ENCODE peak calls at places on chromosomes 3 and 15, in nine cellular contexts. R is HL-60; Z is GM06990; X is spleen; J is uterus; H is CD8-positive, alpha-beta T cell; Q is GM23338; O is cardiac muscle cell; S is endothelial cell of umbilical vein. C is an unnamed sample.

GRCh38 chr3:147421184-147421912 is 12.2 kb downstream of the ZIC1 start:
- DNase-seq in H (no peak), Z (no peak), R (no peak), X (no peak), S (no peak), O (no peak), J (no peak), Q (peak; percentile 75), C (no peak)

GRCh38 chr3:158845748-158846350 is 44.0 kb downstream of the MFSD1 start:
- DNase-seq in Z (no peak), Q (peak; percentile 71), X (no peak), J (no peak), R (peak; percentile 34), S (peak; percentile 30), O (peak; percentile 23), H (no peak), C (peak; percentile 28)

GRCh38 chr3:117439812-117440211 is 730.2 kb downstream of the TUSC7 start:
- DNase-seq in R (peak; percentile 68), Q (peak; percentile 76), O (peak; percentile 48), J (no peak), S (no peak), Z (no peak), H (no peak), X (no peak), C (peak; percentile 21)

GRCh38 chr3:178856804-178857203 is 214.8 kb downstream of the ZMAT3 start:
- DNase-seq in Q (no peak), R (no peak), J (no peak), S (no peak), Z (no peak), X (no peak), O (no peak), H (no peak), C (peak; percentile 50)

GRCh38 chr3:107458871-107459270 is 63.9 kb upstream of the BBX start:
- DNase-seq in X (no peak), O (peak; percentile 60), Q (no peak), R (no peak), J (no peak), Z (no peak), H (no peak), S (no peak), C (peak; percentile 68)

GRCh38 chr15:39127925-39128617 is 452.8 kb upstream of the THBS1 start:
- DNase-seq in J (no peak), O (peak; percentile 98), Q (peak; percentile 50), H (no peak), X (no peak), Z (no peak), R (no peak), S (peak; percentile 98), C (peak; percentile 98)

GRCh38 chr3:41740374-41740773 is 221.5 kb downstream of the ULK4 start:
- DNase-seq in Q (no peak), J (no peak), X (no peak), O (no peak), R (no peak), H (no peak), Z (no peak), S (no peak), C (no peak)

GRCh38 chr3:155370198-155370597 is 76.7 kb upstream of the STRIT1 start:
- DNase-seq in S (no peak), H (no peak), O (no peak), R (no peak), Z (no peak), Q (no peak), X (no peak), J (no peak), C (no peak)

GRCh38 chr3:131555456-131555855 is 52.7 kb upstream of the MRPL3 start:
- DNase-seq in S (no peak), J (no peak), R (no peak), Z (no peak), Q (no peak), O (no peak), H (no peak), X (no peak), C (peak; percentile 20)

GRCh38 chr3:37949866-37950265 is 40.7 kb upstream of the VILL start:
- DNase-seq in X (no peak), O (peak; percentile 85), Q (no peak), H (no peak), S (no peak), Z (no peak), R (no peak), J (no peak), C (peak; percentile 80)

DNA sequence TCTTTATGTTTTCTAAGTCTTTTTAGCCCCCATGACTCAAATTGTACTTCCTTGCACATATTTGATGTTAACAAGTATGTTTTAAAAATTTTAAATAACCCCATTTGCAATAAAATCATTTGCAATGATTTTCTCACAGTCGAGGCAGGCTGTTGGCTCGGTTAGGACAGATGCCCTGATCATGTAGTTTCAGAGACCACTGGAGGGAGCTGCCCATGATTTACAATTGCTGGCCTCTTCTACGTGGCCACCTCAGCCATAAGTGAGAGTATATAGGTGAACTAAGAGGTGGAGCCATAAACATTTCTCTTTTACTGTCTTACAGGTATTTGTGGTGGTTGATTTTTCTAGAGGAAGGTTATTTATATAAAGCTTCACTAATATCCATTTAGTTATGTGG is 1.7 kb downstream of the DTWD1 start:
- DNase-seq in Q (peak; percentile 14), S (no peak), R (no peak), J (no peak), H (no peak), Z (no peak), X (no peak), O (peak; percentile 58), C (peak; percentile 49)
- TF ChIP-seq CTCF in Q (peak; percentile 23), S (no peak), R (no peak), J (no peak), H (no peak), Z (no peak), X (no peak), O (peak; percentile 29), C (no peak)

GRCh38 chr15:79540551-79540950 is 108.4 kb downstream of the MINAR1 start:
- DNase-seq in Q (peak; percentile 47), H (no peak), X (no peak), O (no peak), S (no peak), Z (no peak), R (peak; percentile 39), J (no peak), C (no peak)
- TF ChIP-seq CTCF in Q (peak; percentile 11), H (no peak), X (no peak), O (no peak), S (no peak), Z (no peak), R (no peak), J (no peak), C (no peak)

GRCh38 chr3:115913069-115913686 is 289.9 kb downstream of the GAP43 start:
- DNase-seq in R (no peak), X (no peak), J (no peak), Q (peak; percentile 42), O (no peak), S (no peak), H (no peak), Z (no peak), C (no peak)
- TF ChIP-seq CTCF in R (no peak), X (no peak), J (no peak), Q (peak; percentile 50), O (peak; percentile 27), S (no peak), H (no peak), Z (peak; percentile 23), C (no peak)

GRCh38 chr15:98547255-98547654 is 101.1 kb upstream of the IGF1R start:
- DNase-seq in O (no peak), X (no peak), H (no peak), J (no peak), S (no peak), Q (no peak), R (peak; percentile 43), Z (no peak), C (no peak)

GRCh38 chr15:98549741-98550140 is 98.6 kb upstream of the IGF1R start:
- DNase-seq in O (no peak), J (no peak), S (no peak), X (peak; percentile 77), R (no peak), Q (no peak), H (no peak), Z (no peak), C (no peak)

GRCh38 chr15:98547741-98548166 is 100.6 kb upstream of the IGF1R start:
- DNase-seq in S (no peak), J (peak; percentile 30), H (no peak), R (peak; percentile 2), X (peak; percentile 76), Z (no peak), O (peak; percentile 40), Q (peak; percentile 62), C (peak; percentile 44)

GRCh38 chr15:98549003-98549402 is 99.3 kb upstream of the IGF1R start:
- DNase-seq in H (no peak), R (no peak), O (no peak), S (no peak), J (no peak), Q (no peak), X (no peak), Z (no peak), C (no peak)

DNA sequence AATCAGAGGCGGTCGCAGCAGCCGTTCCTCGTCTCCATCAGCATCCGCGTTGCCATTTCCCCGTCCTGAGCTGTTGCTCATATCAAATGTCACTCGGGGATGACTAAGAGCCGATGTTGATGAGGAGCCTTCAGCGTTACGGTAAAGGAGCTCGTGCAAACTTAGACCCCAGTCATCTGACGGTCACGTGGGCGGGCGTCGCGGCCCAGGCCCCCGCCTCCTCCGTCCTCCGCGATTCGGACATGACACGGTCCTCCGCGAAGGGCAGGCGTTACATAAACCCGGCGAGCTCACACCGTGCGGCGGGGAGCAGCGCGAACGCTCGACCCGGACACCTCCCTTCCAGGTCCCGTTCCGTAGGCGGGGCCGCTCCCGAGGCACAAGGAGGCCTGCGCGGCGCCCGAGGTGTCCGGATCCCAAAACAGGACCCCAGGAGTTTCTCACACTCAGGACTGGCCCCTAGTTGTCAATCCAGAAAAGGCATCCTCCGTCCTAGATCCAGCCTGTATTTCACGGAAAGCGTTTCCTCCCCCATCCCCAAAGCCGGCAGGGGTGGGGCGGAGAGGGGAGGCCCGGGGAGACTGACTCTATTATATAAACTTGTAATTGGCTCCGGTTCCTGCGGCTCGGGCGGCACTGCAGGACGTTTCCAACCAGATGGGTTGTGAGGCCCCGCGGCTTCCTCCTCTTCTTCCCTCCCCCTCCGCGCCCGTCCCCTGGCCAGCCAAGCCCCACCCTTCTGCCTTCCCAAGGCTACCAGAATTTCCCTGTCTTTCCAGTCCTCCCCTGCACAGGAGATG is 100.0 kb upstream of the IGF1R start:
- DNase-seq in O (peak; percentile 76), S (peak; percentile 53), Q (peak; percentile 92), J (peak; percentile 77), Z (no peak), H (no peak), R (peak; percentile 42), X (peak; percentile 93), C (peak; percentile 75)
- TF ChIP-seq CTCF in O (peak; percentile 21), S (no peak), Q (peak; percentile 35), J (no peak), Z (no peak), H (no peak), R (no peak), X (no peak), C (no peak)

GRCh38 chr3:10688126-10688525 is 127.9 kb upstream of the SLC6A11 start:
- DNase-seq in R (no peak), Z (no peak), S (no peak), H (no peak), Q (peak; percentile 25), J (no peak), X (no peak), O (no peak), C (no peak)
- TF ChIP-seq CTCF in R (no peak), Z (peak; percentile 33), S (no peak), H (no peak), Q (peak; percentile 60), J (no peak), X (no peak), O (no peak), C (no peak)

C was measured in cardiac fibroblast.